ENCODE peak calls at places on chromosomes 16 and 17, in nine cellular contexts. G is progenitor cell of endocrine pancreas, W is T-helper 1 cell, Z is left ventricle myocardium superior, L is EH, F is neural crest cell, R is heart left ventricle, X is head of caudate nucleus, T is tibial artery. D is an unnamed sample.

GRCh38 chr16:88633684-88634140 is 4.7 kb upstream of the IL17C start:
- DNase-seq in R (peak), F (no peak), G (no peak), X (peak), Z (no peak), T (no peak), L (peak), W (no peak), D (peak)

GRCh38 chr16:59887856-59888255 is 1153.7 kb upstream of the GOT2 start:
- DNase-seq in T (no peak), W (no peak), R (no peak), G (no peak), L (no peak), Z (no peak), F (no peak), X (no peak), D (no peak)

GRCh38 chr16:13939821-13940220 is 19.9 kb downstream of the ERCC4 start:
- DNase-seq in W (no peak), L (no peak), X (no peak), T (no peak), G (no peak), Z (no peak), F (no peak), R (no peak), D (no peak)

GRCh38 chr16:23061669-23062068 is 87.6 kb downstream of the USP31 start:
- DNase-seq in F (no peak), G (no peak), Z (no peak), L (peak), T (no peak), R (no peak), X (no peak), W (no peak), D (no peak)

GRCh38 chr17:9371019-9371418 is 204.6 kb downstream of the STX8 start:
- DNase-seq in G (no peak), L (peak), R (no peak), Z (no peak), W (no peak), X (no peak), T (no peak), F (no peak), D (no peak)

GRCh38 chr16:6193718-6194117 is 1096.1 kb upstream of the EEF2KMT start:
- DNase-seq in Z (no peak), R (no peak), T (no peak), G (peak), W (no peak), L (no peak), F (peak), X (no peak), D (no peak)

GRCh38 chr17:1830288-1830687 is 483 bp downstream of the RPA1 start:
- DNase-seq in R (no peak), W (no peak), Z (no peak), F (peak), X (peak), L (peak), G (no peak), T (no peak), D (no peak)

GRCh38 chr16:2698996-2699750 is 16.9 kb downstream of the KCTD5 start:
- DNase-seq in W (no peak), Z (no peak), R (no peak), L (no peak), T (no peak), G (no peak), F (no peak), X (no peak), D (peak)

GRCh38 chr16:12057276-12057675 is 80.7 kb downstream of the SNX29 start:
- DNase-seq in G (no peak), X (no peak), R (no peak), W (no peak), T (no peak), L (peak), F (no peak), Z (no peak), D (no peak)

GRCh38 chr17:15963670-15964110 is 18.8 kb downstream of the ADORA2B start:
- DNase-seq in T (no peak), R (no peak), W (no peak), G (no peak), F (no peak), X (no peak), L (peak), Z (no peak), D (no peak)

GRCh38 chr16:7581175-7581574 is 248.5 kb downstream of the RBFOX1 start:
- DNase-seq in X (no peak), L (no peak), W (no peak), Z (no peak), T (no peak), R (no peak), G (no peak), F (no peak), D (no peak)

GRCh38 chr17:50767446-50767845 is at the start of gene ANKRD40CL:
- DNase-seq in R (no peak), Z (no peak), G (no peak), F (no peak), W (no peak), X (no peak), T (no peak), L (no peak), D (no peak)

GRCh38 chr17:62043140-62043539 is 21.9 kb downstream of the MED13 start:
- DNase-seq in R (no peak), X (no peak), F (no peak), W (no peak), Z (no peak), G (no peak), T (no peak), L (no peak), D (no peak)

GRCh38 chr16:1188781-1189189 is 35.9 kb downstream of the CACNA1H start:
- DNase-seq in X (no peak), G (peak), L (peak), R (peak), Z (peak), T (no peak), F (peak), W (peak), D (peak)

GRCh38 chr17:3894927-3895343 is 2.1 kb upstream of the CAMKK1 start:
- DNase-seq in G (no peak), R (peak), T (no peak), F (no peak), W (no peak), X (peak), Z (no peak), L (peak), D (peak)

GRCh38 chr17:20896153-20896649 is 146.6 kb downstream of the USP22 start:
- DNase-seq in W (peak), T (no peak), X (peak), R (peak), G (no peak), Z (peak), F (no peak), L (peak), D (peak)

GRCh38 chr17:8362651-8363332 is 13.7 kb downstream of the KRABD2 start:
- DNase-seq in G (no peak), T (no peak), L (peak), F (no peak), R (no peak), Z (no peak), W (no peak), X (no peak), D (no peak)

GRCh38 chr16:87436225-87437172 is 44.4 kb downstream of the MAP1LC3B start:
- DNase-seq in F (no peak), G (no peak), T (no peak), R (peak), L (peak), Z (no peak), X (no peak), W (no peak), D (peak)

GRCh38 chr16:47060596-47060995 is 83.1 kb downstream of the NETO2 start:
- DNase-seq in G (no peak), X (no peak), F (no peak), Z (no peak), R (no peak), T (peak), W (no peak), L (no peak), D (no peak)

GRCh38 chr16:1152123-1152638 is 725 bp upstream of the CACNA1H start:
- DNase-seq in X (no peak), L (no peak), R (peak), T (no peak), Z (peak), F (peak), G (no peak), W (peak), D (no peak)

GRCh38 chr17:10021239-10021638 is 116.2 kb upstream of the RCVRN start:
- DNase-seq in T (no peak), Z (peak), G (no peak), R (peak), X (no peak), F (no peak), W (no peak), L (no peak), D (peak)

GRCh38 chr16:10171225-10171624 is 11.0 kb downstream of the GRIN2A start:
- DNase-seq in F (no peak), W (no peak), L (no peak), Z (no peak), R (no peak), X (no peak), T (no peak), G (no peak), D (no peak)

GRCh38 chr16:17972460-17972943 is 364.0 kb downstream of the NPIPA8 start:
- DNase-seq in X (no peak), L (peak), Z (no peak), F (no peak), W (no peak), R (no peak), G (no peak), T (no peak), D (peak)

GRCh38 chr17:83151442-83152220 is 72.2 kb downstream of the METRNL start:
- DNase-seq in T (peak), W (no peak), R (no peak), Z (no peak), F (peak), G (no peak), L (peak), X (no peak), D (no peak)

GRCh38 chr17:50715471-50715870 is 3.9 kb upstream of the LUC7L3 start:
- DNase-seq in X (no peak), G (no peak), R (no peak), T (no peak), L (no peak), Z (no peak), W (no peak), F (no peak), D (no peak)

GRCh38 chr17:50027639-50028206 is 28.2 kb upstream of the ITGA3 start:
- DNase-seq in R (peak), G (no peak), X (no peak), W (no peak), L (peak), Z (peak), T (peak), F (no peak), D (peak)

GRCh38 chr16:81493755-81494433 is 49.3 kb downstream of the CMIP start:
- DNase-seq in R (peak), W (no peak), Z (no peak), L (peak), F (no peak), G (no peak), T (no peak), X (no peak), D (peak)

GRCh38 chr16:63933841-63934240 is 1188.0 kb downstream of the CDH11 start:
- DNase-seq in R (no peak), G (no peak), W (no peak), F (no peak), L (no peak), T (no peak), X (no peak), Z (no peak), D (no peak)

GRCh38 chr16:11327277-11328171 is 17.7 kb upstream of the RMI2 start:
- DNase-seq in X (no peak), T (no peak), F (no peak), Z (peak), L (peak), W (no peak), R (peak), G (no peak), D (no peak)

GRCh38 chr17:42255425-42255810 is 20.8 kb downstream of the STAT5B start:
- DNase-seq in L (no peak), Z (no peak), T (no peak), W (no peak), R (no peak), F (no peak), X (no peak), G (no peak), D (no peak)

GRCh38 chr17:10151667-10152496 is 46.5 kb downstream of the GAS7 start:
- DNase-seq in T (peak), G (no peak), W (no peak), F (no peak), R (peak), L (no peak), Z (no peak), X (peak), D (no peak)

D was measured in upper lobe of left lung.